ENCODE peak calls at places on chromosome 15, in eight cellular contexts. One of them, this sample, is unnamed.

GRCh38 chr15:64148581-64148980 is 3.0 kb upstream of the SNX22 start:
- DNase-seq in pancreas: no peak
- DNase-seq in colonic mucosa: no peak
- DNase-seq in dorsolateral prefrontal cortex: no peak
- DNase-seq in cardiac muscle cell: no peak
- DNase-seq in GM06990: no peak
- DNase-seq in ovary: no peak
- DNase-seq in AG09309: no peak
- DNase-seq in this sample: no peak

GRCh38 chr15:66741646-66742045 is 39.6 kb downstream of the SMAD6 start:
- DNase-seq in AG09309: no peak
- DNase-seq in GM06990: no peak
- DNase-seq in cardiac muscle cell: no peak
- DNase-seq in ovary: no peak
- DNase-seq in colonic mucosa: no peak
- DNase-seq in pancreas: no peak
- DNase-seq in dorsolateral prefrontal cortex: no peak
- DNase-seq in this sample: no peak

GRCh38 chr15:62391565-62392262 is 226.6 kb upstream of the C2CD4B start:
- DNase-seq in ovary: peak; percentile 71
- DNase-seq in colonic mucosa: peak; percentile 64
- DNase-seq in cardiac muscle cell: peak; percentile 70
- DNase-seq in pancreas: peak; percentile 56
- DNase-seq in AG09309: no peak
- DNase-seq in GM06990: peak; percentile 56
- DNase-seq in dorsolateral prefrontal cortex: peak; percentile 54
- DNase-seq in this sample: no peak

GRCh38 chr15:74775132-74775562 is 6.7 kb upstream of the CSK start:
- DNase-seq in colonic mucosa: peak; percentile 35
- DNase-seq in pancreas: no peak
- DNase-seq in cardiac muscle cell: no peak
- DNase-seq in AG09309: no peak
- DNase-seq in ovary: no peak
- DNase-seq in dorsolateral prefrontal cortex: no peak
- DNase-seq in GM06990: no peak
- DNase-seq in this sample: no peak

GRCh38 chr15:56736308-56736707 is 3.0 kb upstream of the ZNF280D start:
- DNase-seq in colonic mucosa: no peak
- DNase-seq in cardiac muscle cell: no peak
- DNase-seq in AG09309: no peak
- DNase-seq in GM06990: no peak
- DNase-seq in ovary: no peak
- DNase-seq in pancreas: no peak
- DNase-seq in dorsolateral prefrontal cortex: no peak
- DNase-seq in this sample: peak; percentile 26

GRCh38 chr15:36414670-36415069 is 164.8 kb upstream of the CDIN1 start:
- DNase-seq in GM06990: no peak
- DNase-seq in colonic mucosa: no peak
- DNase-seq in pancreas: no peak
- DNase-seq in ovary: no peak
- DNase-seq in AG09309: no peak
- DNase-seq in cardiac muscle cell: no peak
- DNase-seq in dorsolateral prefrontal cortex: no peak
- DNase-seq in this sample: no peak

GRCh38 chr15:38588672-38589071 is 24.1 kb upstream of the RASGRP1 start:
- DNase-seq in ovary: no peak
- DNase-seq in dorsolateral prefrontal cortex: no peak
- DNase-seq in GM06990: no peak
- DNase-seq in AG09309: no peak
- DNase-seq in pancreas: no peak
- DNase-seq in cardiac muscle cell: no peak
- DNase-seq in colonic mucosa: no peak
- DNase-seq in this sample: no peak

GRCh38 chr15:59736181-59736580 is 47.1 kb upstream of the BNIP2 start:
- DNase-seq in colonic mucosa: no peak
- DNase-seq in ovary: no peak
- DNase-seq in AG09309: no peak
- DNase-seq in cardiac muscle cell: no peak
- DNase-seq in GM06990: no peak
- DNase-seq in pancreas: no peak
- DNase-seq in dorsolateral prefrontal cortex: no peak
- DNase-seq in this sample: no peak

GRCh38 chr15:99409097-99409473 is 156.7 kb upstream of the MEF2A start:
- DNase-seq in dorsolateral prefrontal cortex: no peak
- DNase-seq in ovary: peak; percentile 42
- DNase-seq in GM06990: no peak
- DNase-seq in pancreas: no peak
- DNase-seq in AG09309: peak; percentile 23
- DNase-seq in cardiac muscle cell: peak; percentile 78
- DNase-seq in colonic mucosa: peak; percentile 67
- DNase-seq in this sample: no peak

GRCh38 chr15:84748274-84749110 is at the start of gene ZNF592:
- DNase-seq in pancreas: peak; percentile 94
- DNase-seq in GM06990: peak; percentile 87
- DNase-seq in colonic mucosa: peak; percentile 83
- DNase-seq in AG09309: no peak
- DNase-seq in cardiac muscle cell: peak; percentile 84
- DNase-seq in dorsolateral prefrontal cortex: peak; percentile 80
- DNase-seq in ovary: peak; percentile 89
- DNase-seq in this sample: no peak
- TF ChIP-seq CTCF in pancreas: no peak
- TF ChIP-seq CTCF in GM06990: no peak
- TF ChIP-seq CTCF in colonic mucosa: no peak
- TF ChIP-seq CTCF in AG09309: peak; percentile 12
- TF ChIP-seq CTCF in cardiac muscle cell: no peak
- TF ChIP-seq CTCF in dorsolateral prefrontal cortex: no peak
- TF ChIP-seq CTCF in ovary: peak; percentile 68
- TF ChIP-seq CTCF in this sample: no peak

DNA sequence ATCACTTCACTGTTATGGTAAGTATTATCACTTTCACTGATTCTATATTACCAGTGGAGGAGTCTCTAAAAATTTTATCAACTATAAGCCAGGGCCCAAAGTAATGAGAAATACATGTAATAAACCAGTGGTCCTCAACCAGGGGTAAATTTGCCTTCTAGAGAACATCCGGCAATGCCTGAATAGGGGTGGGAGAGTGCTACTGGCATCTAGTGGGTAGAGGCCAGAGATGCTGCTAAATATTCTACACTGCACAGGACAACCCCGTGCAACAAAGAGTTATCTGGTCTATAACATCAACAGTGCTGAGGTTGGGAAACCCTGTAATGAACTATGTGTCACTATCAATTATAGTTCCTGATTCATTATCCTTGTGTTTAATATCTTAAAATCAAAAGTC is 2.2 kb downstream of the LYSMD2 start:
- DNase-seq in pancreas: no peak
- DNase-seq in ovary: no peak
- DNase-seq in AG09309: no peak
- DNase-seq in cardiac muscle cell: no peak
- DNase-seq in dorsolateral prefrontal cortex: no peak
- DNase-seq in GM06990: no peak
- DNase-seq in colonic mucosa: no peak
- DNase-seq in this sample: no peak
- TF ChIP-seq CTCF in pancreas: no peak
- TF ChIP-seq CTCF in ovary: no peak
- TF ChIP-seq CTCF in AG09309: no peak
- TF ChIP-seq CTCF in cardiac muscle cell: no peak
- TF ChIP-seq CTCF in dorsolateral prefrontal cortex: no peak
- TF ChIP-seq CTCF in GM06990: peak; percentile 53
- TF ChIP-seq CTCF in colonic mucosa: no peak
- TF ChIP-seq CTCF in this sample: no peak

GRCh38 chr15:78618490-78618934 is 2.3 kb downstream of the CHRNA3 start:
- DNase-seq in ovary: peak; percentile 81
- DNase-seq in GM06990: peak; percentile 48
- DNase-seq in colonic mucosa: peak; percentile 94
- DNase-seq in pancreas: peak; percentile 83
- DNase-seq in dorsolateral prefrontal cortex: peak; percentile 82
- DNase-seq in AG09309: peak; percentile 39
- DNase-seq in cardiac muscle cell: peak; percentile 93
- DNase-seq in this sample: peak; percentile 70

GRCh38 chr15:78621810-78622402 is 1.1 kb upstream of the CHRNA3 start:
- DNase-seq in pancreas: no peak
- DNase-seq in GM06990: no peak
- DNase-seq in cardiac muscle cell: no peak
- DNase-seq in colonic mucosa: no peak
- DNase-seq in dorsolateral prefrontal cortex: no peak
- DNase-seq in ovary: no peak
- DNase-seq in AG09309: no peak
- DNase-seq in this sample: no peak

GRCh38 chr15:78619022-78619950 is 1.5 kb downstream of the CHRNA3 start:
- DNase-seq in pancreas: no peak
- DNase-seq in AG09309: no peak
- DNase-seq in dorsolateral prefrontal cortex: no peak
- DNase-seq in cardiac muscle cell: no peak
- DNase-seq in GM06990: no peak
- DNase-seq in ovary: peak; percentile 5
- DNase-seq in colonic mucosa: no peak
- DNase-seq in this sample: no peak

GRCh38 chr15:78620839-78621421 is at the start of gene CHRNA3:
- DNase-seq in pancreas: no peak
- DNase-seq in colonic mucosa: no peak
- DNase-seq in GM06990: no peak
- DNase-seq in ovary: no peak
- DNase-seq in AG09309: no peak
- DNase-seq in dorsolateral prefrontal cortex: no peak
- DNase-seq in cardiac muscle cell: peak; percentile 56
- DNase-seq in this sample: no peak

GRCh38 chr15:78620021-78620838 is 566 bp downstream of the CHRNA3 start:
- DNase-seq in ovary: peak; percentile 8
- DNase-seq in GM06990: no peak
- DNase-seq in AG09309: no peak
- DNase-seq in cardiac muscle cell: peak; percentile 68
- DNase-seq in dorsolateral prefrontal cortex: no peak
- DNase-seq in pancreas: no peak
- DNase-seq in colonic mucosa: no peak
- DNase-seq in this sample: no peak
- TF ChIP-seq CTCF in ovary: no peak
- TF ChIP-seq CTCF in GM06990: peak; percentile 6
- TF ChIP-seq CTCF in AG09309: no peak
- TF ChIP-seq CTCF in cardiac muscle cell: peak; percentile 28
- TF ChIP-seq CTCF in dorsolateral prefrontal cortex: no peak
- TF ChIP-seq CTCF in pancreas: no peak
- TF ChIP-seq CTCF in colonic mucosa: no peak
- TF ChIP-seq CTCF in this sample: peak; percentile 23

DNA sequence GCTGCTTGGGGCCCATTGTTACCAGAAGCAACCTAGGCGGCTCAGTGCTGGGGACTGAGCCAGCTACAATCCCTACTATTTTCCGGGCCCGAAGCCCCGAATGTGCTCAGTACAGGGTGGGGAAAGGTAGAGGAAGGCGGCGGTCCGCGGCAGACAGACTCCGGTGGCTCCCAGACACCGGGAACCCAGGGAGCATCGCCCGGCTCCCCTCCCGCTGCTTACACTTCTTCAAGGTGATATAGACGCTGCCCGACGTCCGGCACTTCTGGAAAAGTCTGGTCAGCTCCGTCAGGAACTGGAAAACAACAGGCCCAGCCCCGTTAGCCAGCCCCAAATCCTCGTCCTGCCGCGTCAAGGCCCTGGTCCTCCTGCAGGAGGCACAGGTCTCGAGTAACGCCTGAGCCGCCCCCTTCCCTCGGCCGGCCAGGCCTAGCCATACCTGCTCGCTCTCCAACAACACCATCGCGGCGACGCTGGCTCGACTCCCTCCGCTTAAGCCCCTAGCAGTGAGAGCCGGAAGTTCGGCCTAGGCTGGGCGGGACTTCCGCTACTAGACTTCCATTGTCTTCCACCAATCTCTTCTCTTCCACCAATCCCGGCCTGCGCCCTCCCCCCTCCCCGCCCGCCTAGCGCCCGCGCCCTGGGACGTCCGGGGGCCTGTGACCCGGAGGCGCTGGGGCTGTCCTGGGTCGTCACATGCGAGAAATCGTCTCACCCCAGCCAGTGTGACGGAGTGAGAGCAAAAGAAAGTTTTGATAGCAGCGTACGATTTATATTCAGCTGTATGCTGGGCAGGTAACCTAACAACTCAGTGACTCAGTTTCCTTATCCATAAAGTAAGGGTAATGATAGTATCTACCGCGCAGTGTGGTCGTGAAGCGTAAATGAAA is at the start of gene SRP14:
- DNase-seq in colonic mucosa: peak; percentile 96
- DNase-seq in GM06990: peak; percentile 93
- DNase-seq in AG09309: no peak
- DNase-seq in ovary: peak; percentile 95
- DNase-seq in pancreas: peak; percentile 86
- DNase-seq in dorsolateral prefrontal cortex: peak; percentile 96
- DNase-seq in cardiac muscle cell: peak; percentile 96
- DNase-seq in this sample: peak; percentile 60
- TF ChIP-seq CTCF in colonic mucosa: no peak
- TF ChIP-seq CTCF in GM06990: no peak
- TF ChIP-seq CTCF in AG09309: no peak
- TF ChIP-seq CTCF in ovary: peak; percentile 69
- TF ChIP-seq CTCF in pancreas: no peak
- TF ChIP-seq CTCF in dorsolateral prefrontal cortex: peak; percentile 30
- TF ChIP-seq CTCF in cardiac muscle cell: no peak
- TF ChIP-seq CTCF in this sample: no peak

DNA sequence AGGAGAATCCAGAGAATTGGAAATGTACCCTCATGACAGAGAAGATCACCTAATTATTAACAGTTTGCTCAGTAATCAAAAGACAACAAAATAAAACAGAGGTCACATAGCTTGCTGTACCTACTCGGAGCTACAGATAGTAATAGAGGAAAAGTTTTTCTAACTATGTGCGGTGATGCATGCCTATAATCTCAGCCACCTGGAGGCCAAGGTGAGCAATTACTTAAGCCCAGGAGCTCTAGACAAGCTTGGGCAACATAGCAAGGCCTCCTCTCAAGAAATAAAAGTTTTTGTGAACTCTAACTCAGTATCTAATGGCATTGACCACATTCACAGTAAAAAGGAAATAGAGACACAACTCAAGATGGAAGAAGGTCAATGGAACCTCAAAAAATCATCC is 243.6 kb downstream of the ATP8B4 start:
- DNase-seq in AG09309: no peak
- DNase-seq in colonic mucosa: no peak
- DNase-seq in ovary: no peak
- DNase-seq in GM06990: no peak
- DNase-seq in dorsolateral prefrontal cortex: no peak
- DNase-seq in cardiac muscle cell: no peak
- DNase-seq in pancreas: no peak
- DNase-seq in this sample: no peak
- TF ChIP-seq CTCF in AG09309: no peak
- TF ChIP-seq CTCF in colonic mucosa: no peak
- TF ChIP-seq CTCF in ovary: no peak
- TF ChIP-seq CTCF in GM06990: peak; percentile 37
- TF ChIP-seq CTCF in dorsolateral prefrontal cortex: no peak
- TF ChIP-seq CTCF in cardiac muscle cell: no peak
- TF ChIP-seq CTCF in pancreas: no peak
- TF ChIP-seq CTCF in this sample: no peak